ENCODE peak calls at places on chromosomes 4 and X, in five cellular contexts. G is fibroblast of lung, F is adrenal gland, N is sigmoid colon, U is H1. Z is an unnamed sample.

GRCh38 chrX:47187106-47187677 is 6.4 kb upstream of the UBA1 start:
- DNase-seq in G (no peak), F (peak; percentile 55), N (no peak), U (no peak), Z (no peak)

GRCh38 chrX:108019382-108019857 is 25.4 kb upstream of the VSIG1 start:
- DNase-seq in G (no peak), F (no peak), N (no peak), U (no peak), Z (no peak)

GRCh38 chr4:134546279-134546678 is 344.7 kb upstream of the PABPC4L start:
- DNase-seq in G (no peak), F (no peak), N (no peak), U (no peak), Z (no peak)

GRCh38 chr4:7166286-7166685 is 26.1 kb upstream of the SORCS2 start:
- DNase-seq in G (no peak), F (no peak), N (peak; percentile 13), U (no peak), Z (no peak)

GRCh38 chrX:15915959-15916703 is 61.5 kb upstream of the AP1S2 start:
- DNase-seq in G (no peak), F (no peak), N (no peak), U (no peak), Z (no peak)

GRCh38 chr4:100895572-100896197 is 377.9 kb upstream of the EMCN start:
- DNase-seq in G (no peak), F (no peak), N (no peak), U (no peak), Z (no peak)

GRCh38 chrX:1486749-1487361 is 34.1 kb upstream of the ASMTL start:
- DNase-seq in G (no peak), F (peak; percentile 56), N (peak; percentile 58), U (no peak), Z (no peak)

GRCh38 chrX:132270699-132271098 is 51.5 kb upstream of the RAP2C start:
- DNase-seq in G (peak; percentile 95), F (no peak), N (peak; percentile 88), U (no peak), Z (no peak)

GRCh38 chrX:138745215-138745614 is 33.7 kb upstream of the FGF13 start:
- DNase-seq in G (peak; percentile 64), F (peak; percentile 19), N (no peak), U (no peak), Z (no peak)

GRCh38 chrX:16444353-16444752 is 205.6 kb upstream of the S100G start:
- DNase-seq in G (peak; percentile 63), F (no peak), N (no peak), U (no peak), Z (no peak)

GRCh38 chrX:150942958-150943594 is 40.1 kb upstream of the HMGB3 start:
- DNase-seq in G (no peak), F (peak; percentile 3), N (no peak), U (no peak), Z (no peak)

GRCh38 chrX:150944233-150944632 is 38.9 kb upstream of the HMGB3 start:
- DNase-seq in G (no peak), F (no peak), N (no peak), U (no peak), Z (peak; percentile 35)

GRCh38 chrX:150941580-150941979 is 41.6 kb upstream of the HMGB3 start:
- DNase-seq in G (no peak), F (no peak), N (no peak), U (no peak), Z (no peak)

GRCh38 chrX:150936556-150936955 is 38.1 kb upstream of the CD99L2 start:
- DNase-seq in G (no peak), F (no peak), N (no peak), U (no peak), Z (no peak)

GRCh38 chrX:150940844-150941495 is 42.2 kb upstream of the HMGB3 start:
- DNase-seq in G (no peak), F (no peak), N (no peak), U (no peak), Z (no peak)
- H3K27ac ChIP-seq in G (no peak overlapping the region), F (no peak overlapping the region), N (no peak overlapping the region), U (no peak overlapping the region), Z (no peak overlapping the region)

DNA sequence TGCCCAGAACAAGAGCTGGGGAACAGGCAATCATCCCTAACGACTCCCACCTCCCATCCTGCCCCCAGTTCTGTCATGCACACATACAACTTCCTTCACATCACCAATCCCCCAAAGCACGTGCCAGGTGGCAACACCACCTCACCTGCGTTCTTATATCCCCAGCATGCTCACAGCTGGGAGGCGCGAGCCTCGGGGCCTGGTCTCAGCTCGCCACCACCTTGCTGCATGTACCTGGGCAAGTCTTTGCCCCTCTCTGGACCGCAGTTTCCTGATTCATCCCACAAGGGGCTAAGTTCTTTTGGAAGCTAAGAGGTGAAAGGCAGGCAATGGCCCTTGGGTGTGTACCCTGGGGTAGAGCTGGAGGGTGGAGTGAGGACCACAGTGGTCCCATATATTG is 119.2 kb upstream of the PJA1 start:
- DNase-seq in G (no peak), F (no peak), N (no peak), U (no peak), Z (no peak)
- H3K4me1 ChIP-seq in G (no peaks in the 10 kb centered on the region), F (peaks cover 8% of the 10 kb centered on the region), N (no peaks in the 10 kb centered on the region), U (no peaks in the 10 kb centered on the region), Z (peaks cover 1% of the 10 kb centered on the region)

GRCh38 chr4:39759569-39759968 is 61.6 kb downstream of the UBE2K start:
- DNase-seq in G (no peak), F (no peak), N (no peak), U (no peak), Z (no peak)
- H3K36me3 ChIP-seq in G (peaks cover 4% of the 10 kb centered on the region), F (no peaks in the 10 kb centered on the region), N (no peaks in the 10 kb centered on the region), U (peaks cover 22% of the 10 kb centered on the region), Z (no peaks in the 10 kb centered on the region)

DNA sequence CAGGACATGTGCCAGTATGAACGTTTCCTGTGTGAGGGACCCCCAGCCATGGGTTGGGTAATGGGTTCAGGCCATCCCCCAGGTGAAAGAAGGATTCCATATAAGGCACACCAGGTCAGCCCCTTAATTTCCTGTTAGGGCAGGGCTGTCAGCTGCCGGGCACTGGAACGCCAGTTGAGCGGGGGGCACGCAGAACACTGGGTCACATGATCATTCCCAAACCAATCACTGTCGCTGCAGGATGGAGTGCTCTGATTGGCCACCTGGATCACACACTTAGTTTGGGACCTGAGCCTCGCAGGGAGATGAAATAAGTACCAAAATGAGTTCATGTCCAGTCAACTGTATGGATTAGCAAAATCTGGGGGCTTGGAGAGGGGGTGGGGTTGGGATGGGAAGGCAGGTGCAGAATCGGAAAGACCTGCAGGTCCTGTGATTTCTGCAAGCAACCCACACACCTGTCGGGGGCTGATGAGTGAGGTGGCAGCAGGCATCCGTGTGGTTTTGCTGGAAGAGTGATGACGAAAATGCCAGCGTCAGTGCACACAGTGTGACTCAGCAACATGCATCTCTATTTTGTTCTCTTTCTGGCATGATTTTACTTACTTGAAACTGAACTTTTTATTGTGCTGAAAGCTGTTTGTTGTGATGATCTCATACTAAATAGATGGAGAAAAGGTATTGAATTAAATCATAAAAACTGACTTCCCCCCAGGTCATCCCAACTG is 32.2 kb downstream of the RNF212 start:
- DNase-seq in G (peak; percentile 54), F (no peak), N (no peak), U (no peak), Z (no peak)
- H3K27ac ChIP-seq in G (no peak overlapping the region), F (no peak overlapping the region), N (no peak overlapping the region), U (no peak overlapping the region), Z (no peak overlapping the region)

DNA sequence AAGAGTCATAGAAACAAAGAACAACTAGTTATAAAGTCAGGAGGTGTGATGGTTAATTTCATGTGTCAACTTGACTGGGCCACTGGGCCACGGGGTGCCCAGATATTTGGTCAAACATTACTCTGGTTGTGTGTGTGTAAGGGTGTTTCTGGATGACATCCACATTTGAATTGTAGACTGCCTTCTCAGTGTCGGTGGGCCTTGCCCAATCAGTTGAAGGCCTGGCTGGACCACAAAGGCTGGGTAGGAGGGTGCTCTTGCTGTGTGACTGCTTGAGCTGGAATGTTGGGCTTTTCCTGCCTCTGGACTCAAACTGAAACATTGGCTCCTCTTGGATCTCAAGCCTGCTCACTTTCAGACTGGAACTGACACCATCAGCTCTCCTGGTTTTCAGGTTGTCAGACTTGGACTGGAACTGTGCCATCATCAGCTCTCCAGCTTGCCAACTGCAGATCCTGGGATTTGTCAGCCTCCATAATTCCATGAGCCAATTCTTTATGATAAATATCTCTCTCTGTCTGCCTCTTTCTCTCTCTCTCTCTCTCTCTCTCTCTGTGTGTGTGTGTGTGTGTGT is 41.4 kb downstream of the CLDN34 start:
- DNase-seq in G (no peak), F (no peak), N (no peak), U (no peak), Z (no peak)
- H3K4me1 ChIP-seq in G (peaks cover 3% of the 10 kb centered on the region), F (no peaks in the 10 kb centered on the region), N (no peaks in the 10 kb centered on the region), U (peaks cover 4% of the 10 kb centered on the region), Z (peaks cover 1% of the 10 kb centered on the region)

DNA sequence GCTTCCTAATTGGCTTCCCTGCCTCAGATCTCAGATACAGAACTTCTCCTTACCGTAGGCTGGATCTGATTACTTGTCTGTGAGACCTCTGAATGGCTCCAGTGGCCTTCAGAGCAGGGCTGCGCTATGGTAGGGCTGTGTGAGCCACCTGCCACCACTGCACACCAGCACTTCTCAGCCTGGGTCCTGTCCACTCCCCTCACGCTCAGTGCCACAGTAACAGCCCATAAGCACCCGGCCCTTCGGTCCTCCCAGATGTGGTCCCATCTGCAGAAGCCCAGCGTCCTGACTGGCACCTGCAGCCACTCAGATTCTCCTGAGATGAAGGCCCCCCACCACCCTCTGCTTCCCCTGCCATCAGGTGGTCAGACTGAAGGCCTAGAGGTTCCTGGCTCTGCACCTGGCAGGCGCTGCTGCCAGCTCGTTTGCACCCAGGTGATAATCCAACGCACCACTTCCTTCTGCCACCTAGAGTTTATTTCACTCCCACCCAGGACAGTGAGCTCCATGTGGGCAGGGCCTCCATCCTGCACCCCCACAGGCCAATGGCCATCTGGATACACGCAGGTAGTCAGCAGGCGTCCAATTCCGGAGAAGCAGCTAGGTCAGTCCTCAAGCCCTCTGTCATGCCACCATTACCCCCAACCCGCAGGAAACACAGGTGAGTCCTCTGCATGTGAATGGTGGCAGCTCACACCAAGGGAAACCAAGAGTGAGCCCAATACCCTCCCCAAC is 5.4 kb downstream of the WDR1 start:
- DNase-seq in G (no peak), F (no peak), N (no peak), U (peak; percentile 51), Z (no peak)
- H3K36me3 ChIP-seq in G (peaks cover 53% of the 10 kb centered on the region), F (no peaks in the 10 kb centered on the region), N (peaks cover 13% of the 10 kb centered on the region), U (peaks cover 48% of the 10 kb centered on the region), Z (peaks cover 47% of the 10 kb centered on the region)

GRCh38 chr4:121479801-121480200 is 99.0 kb upstream of the QRFPR start:
- DNase-seq in G (no peak), F (no peak), N (no peak), U (no peak), Z (no peak)
- H3K27ac ChIP-seq in G (no peak overlapping the region), F (no peak overlapping the region), N (no peak overlapping the region), U (no peak overlapping the region), Z (no peak overlapping the region)

GRCh38 chr4:1770245-1770644 is 22.8 kb upstream of the FGFR3 start:
- DNase-seq in G (no peak), F (no peak), N (no peak), U (no peak), Z (no peak)
- H3K4me1 ChIP-seq in G (no peaks in the 10 kb centered on the region), F (peaks cover 12% of the 10 kb centered on the region), N (no peaks in the 10 kb centered on the region), U (peaks cover 5% of the 10 kb centered on the region), Z (peaks cover 17% of the 10 kb centered on the region)

GRCh38 chr4:521636-522330 is 22.8 kb downstream of the PIGG start:
- DNase-seq in G (no peak), F (no peak), N (no peak), U (no peak), Z (no peak)

GRCh38 chr4:524196-524595 is 25.2 kb downstream of the PIGG start:
- DNase-seq in G (no peak), F (no peak), N (no peak), U (no peak), Z (no peak)

GRCh38 chr4:522438-522837 is 23.4 kb downstream of the PIGG start:
- DNase-seq in G (no peak), F (no peak), N (no peak), U (no peak), Z (no peak)

GRCh38 chr4:522911-523443 is 24.0 kb downstream of the PIGG start:
- DNase-seq in G (no peak), F (no peak), N (no peak), U (no peak), Z (no peak)

GRCh38 chr4:523601-524000 is 24.6 kb downstream of the PIGG start:
- DNase-seq in G (no peak), F (no peak), N (no peak), U (no peak), Z (no peak)
- H3K36me3 ChIP-seq in G (peaks cover 29% of the 10 kb centered on the region), F (no peaks in the 10 kb centered on the region), N (peaks cover 10% of the 10 kb centered on the region), U (peaks cover 38% of the 10 kb centered on the region), Z (peaks cover 17% of the 10 kb centered on the region)

Z was measured in iPS DF 6.9.